ENCODE peak calls at places on chromosomes 4 and X, in five cellular contexts. V is MCF 10A, D is cardiac muscle cell, U is IMR-90, C is Calu3. Y is an unnamed sample.

GRCh38 chr4:156971623-156972369 is at the start of gene PDGFC:
- DNase-seq in V (peak), D (peak), U (peak), C (peak), Y (peak)

GRCh38 chrX:100745205-100745604 is 13.3 kb upstream of the SYTL4 start:
- DNase-seq in V (no peak), D (no peak), U (no peak), C (no peak), Y (no peak)

GRCh38 chr4:24527371-24527770 is 57.0 kb downstream of the DHX15 start:
- DNase-seq in V (no peak), D (no peak), U (peak), C (no peak), Y (no peak)

GRCh38 chr4:34046580-34046979 is 2197.7 kb downstream of the ARAP2 start:
- DNase-seq in V (peak), D (no peak), U (peak), C (peak), Y (no peak)

GRCh38 chr4:63578383-63578782 is 830.9 kb downstream of the TECRL start:
- DNase-seq in V (no peak), D (no peak), U (no peak), C (no peak), Y (no peak)

GRCh38 chrX:46710425-46710824 is 48.5 kb downstream of the SLC9A7 start:
- DNase-seq in V (peak), D (no peak), U (peak), C (peak), Y (no peak)

GRCh38 chr4:7984286-7984925 is 44.7 kb upstream of the AFAP1 start:
- DNase-seq in V (no peak), D (no peak), U (no peak), C (no peak), Y (no peak)

GRCh38 chrX:48509619-48510018 is 827 bp downstream of the PORCN start:
- DNase-seq in V (no peak), D (no peak), U (no peak), C (no peak), Y (no peak)

GRCh38 chr4:96642486-96642885 is 802.6 kb downstream of the PDHA2 start:
- DNase-seq in V (no peak), D (no peak), U (no peak), C (no peak), Y (no peak)

GRCh38 chr4:72896515-72896914 is 173.0 kb downstream of the COX18 start:
- DNase-seq in V (peak), D (no peak), U (peak), C (no peak), Y (no peak)

GRCh38 chrX:130413415-130413814 is 11.6 kb downstream of the RBMX2 start:
- DNase-seq in V (no peak), D (no peak), U (no peak), C (no peak), Y (no peak)

GRCh38 chr4:26326791-26327190 is 6.0 kb downstream of the RBPJ start:
- DNase-seq in V (no peak), D (no peak), U (peak), C (no peak), Y (no peak)

GRCh38 chrX:81301877-81302276 is 100.0 kb downstream of the SH3BGRL start:
- DNase-seq in V (peak), D (no peak), U (peak), C (no peak), Y (no peak)

GRCh38 chr4:120207021-120207420 is 140.4 kb upstream of the MAD2L1 start:
- DNase-seq in V (no peak), D (no peak), U (no peak), C (no peak), Y (no peak)

GRCh38 chr4:76696109-76696508 is 201.8 kb downstream of the SOWAHB start:
- DNase-seq in V (no peak), D (peak), U (peak), C (no peak), Y (peak)

GRCh38 chrX:115233497-115234219 is at the start of gene LRCH2:
- DNase-seq in V (no peak), D (peak), U (peak), C (no peak), Y (peak)

GRCh38 chr4:61332671-61333070 is 132.5 kb downstream of the ADGRL3 start:
- DNase-seq in V (no peak), D (no peak), U (no peak), C (no peak), Y (no peak)

GRCh38 chr4:39620551-39620950 is 18.1 kb downstream of the SMIM14 start:
- DNase-seq in V (no peak), D (no peak), U (peak), C (no peak), Y (no peak)

GRCh38 chrX:129655547-129656248 is 942 bp upstream of the APLN start:
- DNase-seq in V (peak), D (peak), U (no peak), C (no peak), Y (no peak)

GRCh38 chr4:151324124-151324448 is 1.3 kb downstream of the SH3D19 start:
- DNase-seq in V (no peak), D (no peak), U (no peak), C (no peak), Y (no peak)

GRCh38 chr4:1195894-1196401 is 23.6 kb upstream of the SPON2 start:
- DNase-seq in V (no peak), D (no peak), U (no peak), C (no peak), Y (no peak)

GRCh38 chr4:101186558-101187184 is 160.7 kb downstream of the PPP3CA start:
- DNase-seq in V (no peak), D (no peak), U (no peak), C (no peak), Y (no peak)

DNA sequence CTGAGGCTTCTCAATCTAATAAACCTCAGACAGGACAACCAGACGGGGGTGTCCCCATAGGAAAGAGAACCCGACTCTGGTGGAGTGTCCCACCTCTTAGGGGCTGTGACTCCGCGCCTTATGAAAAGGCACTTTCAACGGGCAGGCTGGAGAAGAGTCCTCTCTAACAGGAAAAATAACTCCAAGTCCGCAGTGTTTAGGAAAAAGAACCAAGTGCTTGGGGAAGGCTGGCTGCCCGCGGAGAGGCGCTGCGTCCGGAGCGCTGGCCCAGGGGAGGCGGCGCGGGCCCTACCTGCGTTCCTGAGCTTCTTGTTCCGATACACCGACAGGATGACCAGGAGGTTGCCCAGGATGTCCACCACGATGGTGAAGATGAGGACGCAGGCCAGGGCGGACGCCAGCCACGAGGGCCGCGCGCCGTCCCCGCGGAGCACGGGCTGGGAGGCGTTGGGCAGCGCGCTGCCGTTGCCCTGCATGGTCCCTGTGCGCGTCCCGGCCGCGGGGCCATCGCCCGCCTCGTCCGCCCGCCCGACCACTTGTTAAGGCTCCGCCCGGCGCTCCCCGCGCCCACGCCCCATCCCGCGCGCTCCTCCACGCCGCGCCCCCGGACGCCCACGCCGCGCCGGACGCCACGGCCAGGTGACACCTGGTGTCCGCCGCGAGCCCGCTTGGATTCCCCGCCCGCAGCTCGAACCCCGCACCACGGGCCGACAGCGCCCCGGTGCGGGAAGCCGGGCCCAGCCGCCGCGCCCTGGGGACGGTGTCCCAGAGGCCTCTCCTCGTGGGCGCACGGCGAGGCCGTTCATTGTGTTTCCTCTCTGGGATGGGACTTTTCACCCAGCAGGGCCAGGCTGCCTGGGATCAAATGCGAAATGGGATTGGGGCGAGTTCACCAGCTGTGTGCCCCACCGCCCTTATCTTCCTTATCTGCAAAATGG is at the start of gene MTNR1A:
- DNase-seq in V (no peak), D (peak), U (no peak), C (peak), Y (peak)
- TF ChIP-seq CTCF in V (no peak), D (no peak), U (peak), C (peak), Y (peak)

GRCh38 chrX:15142084-15142715 is 127.7 kb downstream of the ASB9 start:
- DNase-seq in V (no peak), D (no peak), U (no peak), C (no peak), Y (no peak)

GRCh38 chrX:15150578-15150977 is 119.3 kb downstream of the ASB9 start:
- DNase-seq in V (no peak), D (no peak), U (no peak), C (no peak), Y (no peak)

GRCh38 chrX:15143050-15143824 is 126.6 kb downstream of the ASB9 start:
- DNase-seq in V (peak), D (peak), U (peak), C (peak), Y (peak)

GRCh38 chrX:15143825-15144121 is 126.1 kb downstream of the ASB9 start:
- DNase-seq in V (no peak), D (no peak), U (no peak), C (no peak), Y (no peak)

DNA sequence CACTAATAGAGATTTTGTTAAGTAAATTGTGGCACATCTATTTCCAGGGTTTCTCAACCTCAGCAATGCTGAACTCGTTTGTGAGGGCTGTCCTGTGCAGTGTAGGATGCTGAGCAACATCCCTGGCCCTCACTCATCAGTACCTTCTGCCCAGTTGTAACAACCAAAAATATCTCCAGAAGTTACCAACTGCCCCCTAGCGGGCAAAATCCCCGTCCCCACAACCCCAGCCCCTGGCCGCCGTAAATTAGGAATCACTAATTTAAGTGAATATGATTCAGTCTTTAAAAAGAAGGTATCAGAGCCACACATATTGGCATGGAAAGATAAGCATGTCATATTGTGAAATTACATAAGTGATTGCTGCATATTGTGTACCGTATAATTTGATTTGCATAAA is 123.4 kb downstream of the ASB9 start:
- DNase-seq in V (peak), D (peak), U (no peak), C (peak), Y (peak)
- TF ChIP-seq CTCF in V (peak), D (peak), U (peak), C (peak), Y (peak)

GRCh38 chrX:40411350-40412111 is 169.2 kb upstream of the ATP6AP2 start:
- DNase-seq in V (no peak), D (no peak), U (no peak), C (no peak), Y (no peak)
- TF ChIP-seq CTCF in V (no peak), D (peak), U (no peak), C (no peak), Y (no peak)

DNA sequence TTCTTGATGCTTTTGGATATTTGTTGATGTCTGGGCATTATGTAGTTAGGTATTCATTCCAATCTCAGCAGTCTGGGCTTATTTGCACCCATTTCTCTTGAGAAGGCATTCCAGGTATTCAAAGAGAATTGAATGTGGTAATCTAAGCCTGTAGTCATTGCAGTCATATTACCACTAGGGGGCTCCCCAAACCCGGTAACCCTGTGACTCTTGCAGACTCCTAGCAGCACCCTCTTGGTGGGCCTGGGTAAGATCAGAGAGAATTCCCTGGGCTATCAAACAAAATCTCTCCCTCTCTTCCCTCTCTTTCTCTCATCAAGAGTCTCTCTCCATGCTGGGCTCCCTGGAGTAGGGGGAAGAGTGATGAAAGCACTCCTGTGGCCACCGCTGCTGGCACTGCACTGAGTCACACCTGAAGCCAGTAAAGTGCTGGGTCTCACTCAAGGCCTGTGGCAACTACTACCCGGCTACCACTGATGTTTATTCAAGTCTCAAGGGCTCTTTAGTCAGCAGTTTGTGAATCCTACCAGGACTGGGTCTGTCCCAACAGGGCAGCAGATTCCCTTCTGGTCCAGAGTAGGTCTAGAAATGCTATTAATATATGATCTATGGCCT is 187.7 kb upstream of the NUDT10 start:
- DNase-seq in V (peak), D (peak), U (peak), C (peak), Y (peak)
- TF ChIP-seq CTCF in V (peak), D (peak), U (peak), C (peak), Y (peak)

GRCh38 chr4:177579649-177580048 is 137.4 kb upstream of the AGA start:
- DNase-seq in V (peak), D (no peak), U (peak), C (no peak), Y (no peak)
- TF ChIP-seq CTCF in V (peak), D (peak), U (peak), C (no peak), Y (no peak)

GRCh38 chr4:81922271-81922775 is 450.6 kb upstream of the RASGEF1B start:
- DNase-seq in V (no peak), D (no peak), U (no peak), C (no peak), Y (no peak)

GRCh38 chr4:81915430-81915829 is 443.7 kb upstream of the RASGEF1B start:
- DNase-seq in V (no peak), D (no peak), U (no peak), C (no peak), Y (no peak)

GRCh38 chr4:81919810-81920209 is 448.1 kb upstream of the RASGEF1B start:
- DNase-seq in V (no peak), D (no peak), U (no peak), C (peak), Y (no peak)

GRCh38 chr4:81921757-81922159 is 450.1 kb upstream of the RASGEF1B start:
- DNase-seq in V (no peak), D (peak), U (no peak), C (no peak), Y (no peak)

DNA sequence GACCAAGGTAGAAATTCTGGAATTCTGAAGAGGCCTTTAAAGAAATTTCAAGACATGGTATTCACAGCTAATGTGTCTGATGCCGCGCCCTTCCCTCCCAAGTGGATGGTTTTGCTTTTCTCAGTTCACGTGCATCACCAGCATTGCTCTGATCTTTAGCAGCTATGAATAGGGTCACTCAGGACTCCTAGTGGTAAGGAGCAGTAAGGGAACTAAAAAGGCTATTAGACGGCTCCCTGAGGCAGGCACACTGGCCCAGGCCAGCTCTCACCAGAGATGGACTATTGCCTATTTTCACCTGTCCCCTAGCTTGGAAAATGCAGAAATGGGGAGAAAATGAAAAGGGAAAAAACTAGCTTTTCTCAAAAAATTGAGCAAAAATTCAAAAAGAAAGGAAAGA is 447.5 kb upstream of the RASGEF1B start:
- DNase-seq in V (peak), D (peak), U (peak), C (peak), Y (no peak)
- TF ChIP-seq CTCF in V (peak), D (peak), U (no peak), C (peak), Y (peak)

Y was measured in neural crest cell.